ENCODE peak calls at places on chromosomes 1 and 21, in eight cellular contexts. One of them, this sample, is unnamed.

GRCh38 chr1:58823481-58824010 is 39.7 kb upstream of the JUN start:
- DNase-seq in HepG2: no peak
- DNase-seq in HFF-Myc: peak
- DNase-seq in endothelial cell: no peak
- DNase-seq in neural crest cell: no peak
- DNase-seq in colonic mucosa: no peak
- DNase-seq in uterus: peak
- DNase-seq in left lung: no peak
- DNase-seq in this sample: no peak

GRCh38 chr1:20729990-20730689 is 2.4 kb downstream of the SH2D5 start:
- DNase-seq in HepG2: no peak
- DNase-seq in HFF-Myc: no peak
- DNase-seq in endothelial cell: no peak
- DNase-seq in neural crest cell: no peak
- DNase-seq in colonic mucosa: no peak
- DNase-seq in uterus: no peak
- DNase-seq in left lung: no peak
- DNase-seq in this sample: no peak

GRCh38 chr1:214615871-214616270 is 12.9 kb downstream of the CENPF start:
- DNase-seq in HepG2: no peak
- DNase-seq in HFF-Myc: no peak
- DNase-seq in endothelial cell: no peak
- DNase-seq in neural crest cell: no peak
- DNase-seq in colonic mucosa: no peak
- DNase-seq in uterus: no peak
- DNase-seq in left lung: no peak
- DNase-seq in this sample: no peak

GRCh38 chr1:39301606-39302005 is 97.1 kb downstream of the MACF1 start:
- DNase-seq in HepG2: no peak
- DNase-seq in HFF-Myc: no peak
- DNase-seq in endothelial cell: no peak
- DNase-seq in neural crest cell: no peak
- DNase-seq in colonic mucosa: no peak
- DNase-seq in uterus: no peak
- DNase-seq in left lung: no peak
- DNase-seq in this sample: no peak

GRCh38 chr1:235225299-235225698 is 64.2 kb upstream of the RBM34 start:
- DNase-seq in HepG2: no peak
- DNase-seq in HFF-Myc: no peak
- DNase-seq in endothelial cell: no peak
- DNase-seq in neural crest cell: no peak
- DNase-seq in colonic mucosa: no peak
- DNase-seq in uterus: no peak
- DNase-seq in left lung: no peak
- DNase-seq in this sample: no peak

GRCh38 chr1:186325239-186325638 is 49.8 kb downstream of the TPR start:
- DNase-seq in HepG2: peak
- DNase-seq in HFF-Myc: peak
- DNase-seq in endothelial cell: no peak
- DNase-seq in neural crest cell: no peak
- DNase-seq in colonic mucosa: no peak
- DNase-seq in uterus: no peak
- DNase-seq in left lung: no peak
- DNase-seq in this sample: no peak

GRCh38 chr1:67833595-67833926 is 294 bp upstream of the GNG12 start:
- DNase-seq in HepG2: no peak
- DNase-seq in HFF-Myc: no peak
- DNase-seq in endothelial cell: no peak
- DNase-seq in neural crest cell: no peak
- DNase-seq in colonic mucosa: no peak
- DNase-seq in uterus: no peak
- DNase-seq in left lung: no peak
- DNase-seq in this sample: no peak

GRCh38 chr1:113768916-113769598 is 9.8 kb upstream of the PHTF1 start:
- DNase-seq in HepG2: no peak
- DNase-seq in HFF-Myc: no peak
- DNase-seq in endothelial cell: no peak
- DNase-seq in neural crest cell: no peak
- DNase-seq in colonic mucosa: no peak
- DNase-seq in uterus: no peak
- DNase-seq in left lung: no peak
- DNase-seq in this sample: no peak

GRCh38 chr1:202129453-202130274 is 6.9 kb downstream of the GPR37L1 start:
- DNase-seq in HepG2: no peak
- DNase-seq in HFF-Myc: no peak
- DNase-seq in endothelial cell: no peak
- DNase-seq in neural crest cell: no peak
- DNase-seq in colonic mucosa: no peak
- DNase-seq in uterus: no peak
- DNase-seq in left lung: no peak
- DNase-seq in this sample: no peak

GRCh38 chr21:37758997-37759396 is 157.3 kb downstream of the KCNJ6 start:
- DNase-seq in HepG2: peak
- DNase-seq in HFF-Myc: no peak
- DNase-seq in endothelial cell: peak
- DNase-seq in neural crest cell: peak
- DNase-seq in colonic mucosa: peak
- DNase-seq in uterus: no peak
- DNase-seq in left lung: peak
- DNase-seq in this sample: peak

GRCh38 chr1:6526316-6526715 is 28.0 kb downstream of the NOL9 start:
- DNase-seq in HepG2: no peak
- DNase-seq in HFF-Myc: no peak
- DNase-seq in endothelial cell: no peak
- DNase-seq in neural crest cell: no peak
- DNase-seq in colonic mucosa: no peak
- DNase-seq in uterus: no peak
- DNase-seq in left lung: no peak
- DNase-seq in this sample: no peak

DNA sequence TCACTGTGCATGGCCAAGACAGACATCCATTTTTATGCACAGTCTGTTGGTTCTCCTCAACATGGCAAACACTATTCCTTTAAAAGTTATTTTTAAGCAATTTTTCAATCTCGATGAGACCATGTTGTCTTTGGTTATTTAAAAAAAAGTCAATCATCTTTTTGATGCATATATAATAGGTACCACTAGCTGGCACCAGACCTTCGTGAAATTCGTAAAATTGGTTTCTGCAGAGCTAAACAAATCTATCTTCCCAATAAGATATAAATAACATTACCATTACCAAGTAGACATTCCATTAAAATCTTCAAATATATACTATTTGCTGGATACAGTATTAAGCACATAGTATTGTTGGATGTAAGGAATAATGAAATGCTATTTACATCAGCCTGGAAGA is 220.0 kb upstream of the GREM2 start:
- DNase-seq in HepG2: no peak
- DNase-seq in HFF-Myc: no peak
- DNase-seq in endothelial cell: no peak
- DNase-seq in neural crest cell: no peak
- DNase-seq in colonic mucosa: no peak
- DNase-seq in uterus: no peak
- DNase-seq in left lung: no peak
- DNase-seq in this sample: no peak
- TF ChIP-seq CTCF in HepG2: no peak
- TF ChIP-seq CTCF in HFF-Myc: no peak
- TF ChIP-seq CTCF in endothelial cell: peak
- TF ChIP-seq CTCF in neural crest cell: peak
- TF ChIP-seq CTCF in colonic mucosa: no peak
- TF ChIP-seq CTCF in uterus: no peak
- TF ChIP-seq CTCF in left lung: no peak
- TF ChIP-seq CTCF in this sample: no peak

GRCh38 chr1:77316966-77317365 is 35.1 kb downstream of the AK5 start:
- DNase-seq in HepG2: no peak
- DNase-seq in HFF-Myc: no peak
- DNase-seq in endothelial cell: no peak
- DNase-seq in neural crest cell: no peak
- DNase-seq in colonic mucosa: no peak
- DNase-seq in uterus: no peak
- DNase-seq in left lung: no peak
- DNase-seq in this sample: no peak

GRCh38 chr1:77319036-77319705 is 37.4 kb downstream of the AK5 start:
- DNase-seq in HepG2: no peak
- DNase-seq in HFF-Myc: no peak
- DNase-seq in endothelial cell: no peak
- DNase-seq in neural crest cell: no peak
- DNase-seq in colonic mucosa: no peak
- DNase-seq in uterus: no peak
- DNase-seq in left lung: no peak
- DNase-seq in this sample: no peak

GRCh38 chr1:77316006-77316405 is 34.2 kb downstream of the AK5 start:
- DNase-seq in HepG2: no peak
- DNase-seq in HFF-Myc: no peak
- DNase-seq in endothelial cell: no peak
- DNase-seq in neural crest cell: no peak
- DNase-seq in colonic mucosa: no peak
- DNase-seq in uterus: no peak
- DNase-seq in left lung: no peak
- DNase-seq in this sample: no peak

GRCh38 chr1:77308889-77309621 is 27.2 kb downstream of the AK5 start:
- DNase-seq in HepG2: no peak
- DNase-seq in HFF-Myc: no peak
- DNase-seq in endothelial cell: no peak
- DNase-seq in neural crest cell: no peak
- DNase-seq in colonic mucosa: no peak
- DNase-seq in uterus: no peak
- DNase-seq in left lung: no peak
- DNase-seq in this sample: no peak

GRCh38 chr1:77313491-77313890 is 31.7 kb downstream of the AK5 start:
- DNase-seq in HepG2: peak
- DNase-seq in HFF-Myc: peak
- DNase-seq in endothelial cell: peak
- DNase-seq in neural crest cell: no peak
- DNase-seq in colonic mucosa: no peak
- DNase-seq in uterus: no peak
- DNase-seq in left lung: no peak
- DNase-seq in this sample: no peak
- TF ChIP-seq CTCF in HepG2: peak
- TF ChIP-seq CTCF in HFF-Myc: peak
- TF ChIP-seq CTCF in endothelial cell: peak
- TF ChIP-seq CTCF in neural crest cell: peak
- TF ChIP-seq CTCF in colonic mucosa: no peak
- TF ChIP-seq CTCF in uterus: no peak
- TF ChIP-seq CTCF in left lung: no peak
- TF ChIP-seq CTCF in this sample: peak

GRCh38 chr1:200979574-200980451 is 43.7 kb downstream of the KIF21B start:
- DNase-seq in HepG2: peak
- DNase-seq in HFF-Myc: no peak
- DNase-seq in endothelial cell: peak
- DNase-seq in neural crest cell: peak
- DNase-seq in colonic mucosa: peak
- DNase-seq in uterus: no peak
- DNase-seq in left lung: peak
- DNase-seq in this sample: peak
- TF ChIP-seq CTCF in HepG2: peak
- TF ChIP-seq CTCF in HFF-Myc: peak
- TF ChIP-seq CTCF in endothelial cell: peak
- TF ChIP-seq CTCF in neural crest cell: peak
- TF ChIP-seq CTCF in colonic mucosa: peak
- TF ChIP-seq CTCF in uterus: no peak
- TF ChIP-seq CTCF in left lung: peak
- TF ChIP-seq CTCF in this sample: peak

GRCh38 chr1:180231506-180232420 is 1.7 kb downstream of the LHX4 start:
- DNase-seq in HepG2: no peak
- DNase-seq in HFF-Myc: no peak
- DNase-seq in endothelial cell: no peak
- DNase-seq in neural crest cell: no peak
- DNase-seq in colonic mucosa: peak
- DNase-seq in uterus: no peak
- DNase-seq in left lung: no peak
- DNase-seq in this sample: no peak
- TF ChIP-seq CTCF in HepG2: peak
- TF ChIP-seq CTCF in HFF-Myc: no peak
- TF ChIP-seq CTCF in endothelial cell: no peak
- TF ChIP-seq CTCF in neural crest cell: no peak
- TF ChIP-seq CTCF in colonic mucosa: no peak
- TF ChIP-seq CTCF in uterus: no peak
- TF ChIP-seq CTCF in left lung: no peak
- TF ChIP-seq CTCF in this sample: no peak

DNA sequence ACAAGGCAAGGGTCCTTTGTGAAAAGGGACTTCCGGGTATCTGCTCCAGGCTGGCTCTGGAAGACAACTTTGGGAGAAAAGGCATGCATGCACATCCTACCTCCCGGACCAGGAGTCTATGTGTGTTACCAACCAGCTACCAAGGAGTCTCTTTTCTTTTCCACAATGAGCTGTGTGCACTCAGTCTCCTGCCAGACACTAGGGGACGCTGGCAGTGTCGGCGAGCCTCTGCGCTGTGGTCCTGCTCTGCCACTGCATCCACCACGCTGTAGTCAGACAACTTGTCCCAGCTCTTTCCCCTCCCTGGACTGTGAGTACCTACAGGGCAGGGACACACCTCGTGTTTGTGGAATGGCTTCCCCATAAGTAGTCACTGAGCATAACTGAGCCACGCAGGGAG is 5.1 kb upstream of the SSR2 start:
- DNase-seq in HepG2: peak
- DNase-seq in HFF-Myc: no peak
- DNase-seq in endothelial cell: peak
- DNase-seq in neural crest cell: peak
- DNase-seq in colonic mucosa: peak
- DNase-seq in uterus: no peak
- DNase-seq in left lung: peak
- DNase-seq in this sample: peak
- TF ChIP-seq CTCF in HepG2: peak
- TF ChIP-seq CTCF in HFF-Myc: peak
- TF ChIP-seq CTCF in endothelial cell: no peak
- TF ChIP-seq CTCF in neural crest cell: peak
- TF ChIP-seq CTCF in colonic mucosa: peak
- TF ChIP-seq CTCF in uterus: no peak
- TF ChIP-seq CTCF in left lung: peak
- TF ChIP-seq CTCF in this sample: peak

GRCh38 chr1:85494957-85495266 is 30.0 kb upstream of the DDAH1 start:
- DNase-seq in HepG2: peak
- DNase-seq in HFF-Myc: no peak
- DNase-seq in endothelial cell: peak
- DNase-seq in neural crest cell: no peak
- DNase-seq in colonic mucosa: no peak
- DNase-seq in uterus: peak
- DNase-seq in left lung: no peak
- DNase-seq in this sample: no peak
- TF ChIP-seq CTCF in HepG2: peak
- TF ChIP-seq CTCF in HFF-Myc: peak
- TF ChIP-seq CTCF in endothelial cell: no peak
- TF ChIP-seq CTCF in neural crest cell: no peak
- TF ChIP-seq CTCF in colonic mucosa: no peak
- TF ChIP-seq CTCF in uterus: peak
- TF ChIP-seq CTCF in left lung: no peak
- TF ChIP-seq CTCF in this sample: no peak

This sample was measured in progenitor cell of endocrine pancreas.